ENCODE peak calls at places on chromosome 22, in seven cellular contexts. One of them, this sample, is unnamed.

GRCh38 chr22:27260087-27260730 is 541.3 kb downstream of the MN1 start:
- DNase-seq in IMR-90: no peak
- DNase-seq in SK-N-SH: peak; percentile 45
- DNase-seq in K562: no peak
- DNase-seq in H1: no peak
- DNase-seq in HepG2: no peak
- DNase-seq in GM12878: no peak
- DNase-seq in this sample: no peak

GRCh38 chr22:47090591-47091240 is 328.3 kb downstream of the TBC1D22A start:
- DNase-seq in IMR-90: peak; percentile 60
- DNase-seq in SK-N-SH: no peak
- DNase-seq in K562: peak; percentile 86
- DNase-seq in H1: no peak
- DNase-seq in HepG2: no peak
- DNase-seq in GM12878: no peak
- DNase-seq in this sample: no peak

GRCh38 chr22:48263791-48264351 is 1501.4 kb downstream of the TBC1D22A start:
- DNase-seq in IMR-90: no peak
- DNase-seq in SK-N-SH: no peak
- DNase-seq in K562: no peak
- DNase-seq in H1: no peak
- DNase-seq in HepG2: no peak
- DNase-seq in GM12878: no peak
- DNase-seq in this sample: no peak

GRCh38 chr22:37088750-37089408 is 20.6 kb downstream of the TMPRSS6 start:
- DNase-seq in IMR-90: no peak
- DNase-seq in SK-N-SH: no peak
- DNase-seq in K562: no peak
- DNase-seq in H1: no peak
- DNase-seq in HepG2: no peak
- DNase-seq in GM12878: no peak
- DNase-seq in this sample: no peak

GRCh38 chr22:18079706-18080230 is 2.0 kb downstream of the PEX26 start:
- DNase-seq in IMR-90: no peak
- DNase-seq in SK-N-SH: no peak
- DNase-seq in K562: no peak
- DNase-seq in H1: no peak
- DNase-seq in HepG2: no peak
- DNase-seq in GM12878: no peak
- DNase-seq in this sample: no peak

GRCh38 chr22:43200031-43200430 is 13.1 kb upstream of the TTLL12 start:
- DNase-seq in IMR-90: no peak
- DNase-seq in SK-N-SH: no peak
- DNase-seq in K562: no peak
- DNase-seq in H1: no peak
- DNase-seq in HepG2: no peak
- DNase-seq in GM12878: no peak
- DNase-seq in this sample: no peak

GRCh38 chr22:42468841-42469240 is 36.6 kb upstream of the NFAM1 start:
- DNase-seq in IMR-90: peak; percentile 54
- DNase-seq in SK-N-SH: no peak
- DNase-seq in K562: peak; percentile 14
- DNase-seq in H1: no peak
- DNase-seq in HepG2: no peak
- DNase-seq in GM12878: no peak
- DNase-seq in this sample: no peak

GRCh38 chr22:47612136-47612910 is 849.9 kb downstream of the TBC1D22A start:
- DNase-seq in IMR-90: no peak
- DNase-seq in SK-N-SH: no peak
- DNase-seq in K562: no peak
- DNase-seq in H1: no peak
- DNase-seq in HepG2: no peak
- DNase-seq in GM12878: no peak
- DNase-seq in this sample: no peak

GRCh38 chr22:27065259-27065658 is 407.9 kb downstream of the MIAT start:
- DNase-seq in IMR-90: no peak
- DNase-seq in SK-N-SH: no peak
- DNase-seq in K562: no peak
- DNase-seq in H1: no peak
- DNase-seq in HepG2: no peak
- DNase-seq in GM12878: no peak
- DNase-seq in this sample: no peak

GRCh38 chr22:20155330-20156041 is 4.6 kb upstream of the CCDC188 start:
- DNase-seq in IMR-90: no peak
- DNase-seq in SK-N-SH: peak; percentile 96
- DNase-seq in K562: no peak
- DNase-seq in H1: no peak
- DNase-seq in HepG2: peak; percentile 19
- DNase-seq in GM12878: no peak
- DNase-seq in this sample: no peak

GRCh38 chr22:28799125-28799833 is 1.1 kb downstream of the XBP1 start:
- DNase-seq in IMR-90: peak; percentile 96
- DNase-seq in SK-N-SH: peak; percentile 57
- DNase-seq in K562: peak; percentile 54
- DNase-seq in H1: no peak
- DNase-seq in HepG2: peak; percentile 70
- DNase-seq in GM12878: no peak
- DNase-seq in this sample: peak; percentile 83

GRCh38 chr22:48702573-48703264 is 1125.0 kb downstream of the BRD1 start:
- DNase-seq in IMR-90: no peak
- DNase-seq in SK-N-SH: no peak
- DNase-seq in K562: no peak
- DNase-seq in H1: no peak
- DNase-seq in HepG2: peak; percentile 98
- DNase-seq in GM12878: no peak
- DNase-seq in this sample: no peak

GRCh38 chr22:24417901-24418641 is 9.3 kb upstream of the ADORA2A start:
- DNase-seq in IMR-90: peak; percentile 46
- DNase-seq in SK-N-SH: peak; percentile 15
- DNase-seq in K562: no peak
- DNase-seq in H1: no peak
- DNase-seq in HepG2: no peak
- DNase-seq in GM12878: no peak
- DNase-seq in this sample: no peak

GRCh38 chr22:25970348-25970995 is 198.8 kb upstream of the SEZ6L start:
- DNase-seq in IMR-90: no peak
- DNase-seq in SK-N-SH: no peak
- DNase-seq in K562: no peak
- DNase-seq in H1: peak; percentile 34
- DNase-seq in HepG2: no peak
- DNase-seq in GM12878: no peak
- DNase-seq in this sample: no peak

GRCh38 chr22:48960576-48960975 is 867.1 kb downstream of the BRD1 start:
- DNase-seq in IMR-90: no peak
- DNase-seq in SK-N-SH: no peak
- DNase-seq in K562: no peak
- DNase-seq in H1: no peak
- DNase-seq in HepG2: no peak
- DNase-seq in GM12878: no peak
- DNase-seq in this sample: no peak

GRCh38 chr22:48103126-48103875 is 1340.9 kb downstream of the TBC1D22A start:
- DNase-seq in IMR-90: no peak
- DNase-seq in SK-N-SH: no peak
- DNase-seq in K562: no peak
- DNase-seq in H1: no peak
- DNase-seq in HepG2: no peak
- DNase-seq in GM12878: no peak
- DNase-seq in this sample: no peak

GRCh38 chr22:44645083-44645482 is 56.9 kb upstream of the PRR5 start:
- DNase-seq in IMR-90: no peak
- DNase-seq in SK-N-SH: peak; percentile 11
- DNase-seq in K562: no peak
- DNase-seq in H1: no peak
- DNase-seq in HepG2: peak; percentile 82
- DNase-seq in GM12878: no peak
- DNase-seq in this sample: no peak

GRCh38 chr22:48112687-48113521 is 1350.5 kb downstream of the TBC1D22A start:
- DNase-seq in IMR-90: no peak
- DNase-seq in SK-N-SH: no peak
- DNase-seq in K562: no peak
- DNase-seq in H1: no peak
- DNase-seq in HepG2: no peak
- DNase-seq in GM12878: no peak
- DNase-seq in this sample: no peak

GRCh38 chr22:35369996-35370395 is 10.9 kb upstream of the HMOX1 start:
- DNase-seq in IMR-90: no peak
- DNase-seq in SK-N-SH: no peak
- DNase-seq in K562: no peak
- DNase-seq in H1: no peak
- DNase-seq in HepG2: no peak
- DNase-seq in GM12878: no peak
- DNase-seq in this sample: no peak

DNA sequence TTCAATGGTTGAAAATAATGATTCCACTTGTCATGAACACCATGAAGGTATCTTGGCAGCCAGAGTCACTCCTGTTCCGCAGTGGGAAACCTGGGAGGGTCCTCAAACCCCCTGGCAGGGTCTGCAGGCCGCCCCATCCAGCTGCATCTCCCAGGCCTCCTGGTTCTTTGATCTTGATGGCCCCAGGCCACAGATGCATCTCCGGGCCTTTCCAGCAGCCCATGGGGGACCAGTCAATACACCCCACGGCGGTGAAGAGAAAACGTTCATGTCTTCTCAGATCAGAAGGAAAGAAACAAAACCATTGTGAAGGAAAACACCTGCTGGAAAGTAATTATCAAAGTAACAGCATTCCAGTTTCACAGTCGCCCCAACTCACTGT is 1.8 kb upstream of the TTLL8 start:
- DNase-seq in IMR-90: no peak
- DNase-seq in SK-N-SH: no peak
- DNase-seq in K562: no peak
- DNase-seq in H1: no peak
- DNase-seq in HepG2: no peak
- DNase-seq in GM12878: no peak
- DNase-seq in this sample: no peak
- TF ChIP-seq RFX5 in IMR-90: no peak
- TF ChIP-seq RFX5 in SK-N-SH: no peak
- TF ChIP-seq RFX5 in K562: no peak
- TF ChIP-seq RFX5 in H1: no peak
- TF ChIP-seq RFX5 in HepG2: no peak
- TF ChIP-seq RFX5 in GM12878: no peak
- TF ChIP-seq RFX5 in this sample: no peak

GRCh38 chr22:22461111-22461510 is 47.4 kb downstream of the ZNF280B start:
- DNase-seq in IMR-90: no peak
- DNase-seq in SK-N-SH: no peak
- DNase-seq in K562: no peak
- DNase-seq in H1: no peak
- DNase-seq in HepG2: no peak
- DNase-seq in GM12878: no peak
- DNase-seq in this sample: no peak
- TF ChIP-seq CTCF in IMR-90: no peak
- TF ChIP-seq CTCF in SK-N-SH: no peak
- TF ChIP-seq CTCF in K562: no peak
- TF ChIP-seq CTCF in H1: no peak
- TF ChIP-seq CTCF in HepG2: no peak
- TF ChIP-seq CTCF in GM12878: no peak
- TF ChIP-seq CTCF in this sample: no peak

DNA sequence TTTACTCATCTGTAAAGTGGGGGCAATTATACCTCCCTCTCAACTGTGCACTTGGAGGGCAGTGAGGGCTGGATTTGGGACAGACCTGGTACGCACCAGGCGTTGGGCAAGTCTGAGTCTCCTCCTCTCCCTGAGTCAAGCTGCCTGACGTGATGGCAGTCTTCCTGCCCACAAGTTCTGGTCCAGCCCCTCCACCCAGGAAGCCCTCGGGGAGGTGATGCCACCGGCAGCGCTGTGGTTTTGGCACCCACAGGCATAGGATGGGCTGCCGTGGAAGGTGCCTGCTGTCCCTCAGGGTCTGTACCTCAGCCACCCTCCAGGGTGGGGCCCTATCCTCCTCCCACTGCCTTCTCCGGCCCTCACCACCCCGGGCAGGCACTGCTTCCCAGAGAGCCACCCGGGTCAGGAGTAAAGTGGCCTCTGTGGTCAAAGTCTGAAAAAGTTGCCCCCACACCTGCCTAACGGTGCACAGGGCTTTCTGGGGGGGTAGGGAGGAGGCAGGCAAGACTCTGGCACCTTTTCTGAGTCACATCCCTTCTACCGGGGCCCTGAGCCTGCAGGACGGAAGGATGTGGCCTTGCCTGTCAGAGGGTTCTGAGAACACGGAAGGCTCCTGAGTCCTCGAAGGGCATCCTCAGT is 6.5 kb upstream of the APOBEC3H start:
- DNase-seq in IMR-90: no peak
- DNase-seq in SK-N-SH: no peak
- DNase-seq in K562: no peak
- DNase-seq in H1: no peak
- DNase-seq in HepG2: no peak
- DNase-seq in GM12878: no peak
- DNase-seq in this sample: no peak
- TF ChIP-seq RFX5 in IMR-90: no peak
- TF ChIP-seq RFX5 in SK-N-SH: no peak
- TF ChIP-seq RFX5 in K562: no peak
- TF ChIP-seq RFX5 in H1: no peak
- TF ChIP-seq RFX5 in HepG2: no peak
- TF ChIP-seq RFX5 in GM12878: no peak
- TF ChIP-seq RFX5 in this sample: no peak

DNA sequence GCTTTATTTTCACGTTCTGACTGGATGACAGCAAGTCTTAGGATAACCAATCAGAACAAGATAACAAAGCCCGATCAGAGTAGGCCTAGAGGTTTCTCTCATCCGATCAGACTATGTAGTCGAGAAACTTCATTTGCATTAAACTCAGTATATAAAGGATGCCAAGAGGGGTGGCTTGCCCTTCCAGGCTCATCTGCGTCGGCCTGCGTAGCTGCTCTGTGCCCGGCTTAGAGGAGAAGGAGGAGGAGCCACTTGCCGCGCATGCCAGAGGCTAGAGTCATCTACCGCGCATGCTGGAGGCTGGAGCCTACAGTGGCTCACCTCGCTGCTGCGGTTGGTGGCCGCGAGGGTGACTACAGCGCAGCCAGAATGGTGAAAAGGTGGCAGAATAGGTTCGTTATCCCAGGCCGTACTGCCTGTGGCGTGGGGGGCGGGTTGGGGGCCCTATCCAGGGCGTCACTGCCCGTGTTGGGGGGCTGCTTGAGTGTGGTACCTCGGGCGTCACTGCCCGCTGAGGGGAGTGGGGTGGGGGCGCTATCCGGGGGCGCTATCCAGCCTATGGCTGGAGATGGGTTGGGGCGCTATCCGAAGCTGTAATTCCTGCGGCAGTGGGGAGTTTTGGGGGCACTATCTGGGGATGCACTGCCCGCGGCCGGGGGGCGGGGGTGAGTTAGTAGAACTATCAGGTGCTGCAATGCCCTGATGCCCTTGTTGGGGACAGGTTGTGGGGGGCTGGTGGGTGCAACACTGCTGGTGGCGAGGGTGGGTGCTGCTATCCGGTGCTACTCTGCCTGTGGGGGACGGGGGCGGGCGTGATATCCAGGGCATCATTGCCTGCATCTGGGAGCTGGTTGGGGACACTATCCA is at the start of gene RFPL2:
- DNase-seq in IMR-90: peak; percentile 1
- DNase-seq in SK-N-SH: peak; percentile 85
- DNase-seq in K562: peak; percentile 5
- DNase-seq in H1: no peak
- DNase-seq in HepG2: peak; percentile 61
- DNase-seq in GM12878: no peak
- DNase-seq in this sample: peak; percentile 58
- TF ChIP-seq CTCF in IMR-90: no peak
- TF ChIP-seq CTCF in SK-N-SH: peak; percentile 32
- TF ChIP-seq CTCF in K562: no peak
- TF ChIP-seq CTCF in H1: no peak
- TF ChIP-seq CTCF in HepG2: peak; percentile 29
- TF ChIP-seq CTCF in GM12878: no peak
- TF ChIP-seq CTCF in this sample: no peak